ENCODE peak calls at places on chromosomes 4 and X, in eight cellular contexts. W is endodermal cell, U is fibroblast of pulmonary artery, T is fibroblast of lung, G is mammary epithelial cell, O is NB4, D is choroid plexus epithelial cell, I is GM10248. J is an unnamed sample.

GRCh38 chrX:107396235-107396634 is 53.2 kb upstream of the FRMPD3 start:
- DNase-seq in W (no peak), U (no peak), T (no peak), G (no peak), O (no peak), D (no peak), I (no peak), J (no peak)

GRCh38 chrX:134688181-134688580 is 29.9 kb upstream of the PLAC1 start:
- DNase-seq in W (no peak), U (no peak), T (no peak), G (peak), O (no peak), D (no peak), I (no peak), J (no peak)

GRCh38 chrX:254630-255215 is 26.5 kb upstream of the PLCXD1 start:
- DNase-seq in W (peak), U (no peak), T (no peak), G (no peak), O (no peak), D (no peak), I (no peak), J (peak)

GRCh38 chrX:53048169-53049126 is at the start of gene GPR173:
- DNase-seq in W (peak), U (peak), T (peak), G (no peak), O (no peak), D (peak), I (no peak), J (no peak)

GRCh38 chrX:46628406-46629371 is 55.1 kb downstream of the CHST7 start:
- DNase-seq in W (no peak), U (peak), T (peak), G (no peak), O (peak), D (peak), I (peak), J (peak)

GRCh38 chr4:10034136-10034535 is 12.8 kb upstream of the SLC2A9 start:
- DNase-seq in W (peak), U (no peak), T (no peak), G (no peak), O (no peak), D (no peak), I (no peak), J (no peak)

GRCh38 chrX:93875621-93876282 is 201.7 kb downstream of the FAM133A start:
- DNase-seq in W (no peak), U (no peak), T (no peak), G (no peak), O (no peak), D (no peak), I (no peak), J (no peak)

GRCh38 chr4:121226362-121226761 is 62.2 kb upstream of the TNIP3 start:
- DNase-seq in W (no peak), U (no peak), T (no peak), G (peak), O (no peak), D (peak), I (no peak), J (no peak)

GRCh38 chrX:29308726-29309125 is 721.5 kb downstream of the IL1RAPL1 start:
- DNase-seq in W (no peak), U (no peak), T (no peak), G (no peak), O (no peak), D (no peak), I (no peak), J (no peak)

GRCh38 chrX:133670394-133670793 is 255.1 kb upstream of the GPC4 start:
- DNase-seq in W (no peak), U (peak), T (peak), G (peak), O (peak), D (peak), I (peak), J (no peak)

GRCh38 chrX:56736219-56736618 is 7.2 kb downstream of the NBDY start:
- DNase-seq in W (no peak), U (no peak), T (no peak), G (no peak), O (no peak), D (no peak), I (no peak), J (no peak)
- TF ChIP-seq CTCF in W (no peak), U (no peak), T (no peak), G (no peak), O (no peak), D (no peak), I (no peak), J (no peak)

DNA sequence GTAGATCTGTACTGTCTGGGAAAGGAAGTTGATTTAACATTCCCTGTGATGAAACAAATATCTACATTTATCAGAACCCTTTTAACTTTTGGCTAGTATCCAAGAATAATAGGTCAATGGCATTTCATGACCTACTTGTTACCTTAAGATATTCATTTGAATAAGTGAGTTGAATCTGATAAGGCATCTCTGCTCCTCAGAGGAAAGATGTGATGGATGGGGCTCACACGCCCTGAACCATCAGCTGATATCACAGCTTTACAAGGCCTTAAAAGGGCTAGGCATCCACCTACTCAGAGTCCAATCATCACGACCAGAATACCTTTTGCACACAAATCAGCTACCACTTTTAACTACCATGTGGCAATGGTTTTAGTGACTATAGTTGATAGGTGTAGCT is 90.2 kb upstream of the PDLIM3 start:
- DNase-seq in W (no peak), U (no peak), T (no peak), G (no peak), O (no peak), D (no peak), I (no peak), J (no peak)
- TF ChIP-seq CTCF in W (no peak), U (no peak), T (no peak), G (no peak), O (no peak), D (no peak), I (no peak), J (no peak)

GRCh38 chrX:153924149-153924861 is 1.8 kb downstream of the ARHGAP4 start:
- DNase-seq in W (no peak), U (peak), T (peak), G (peak), O (peak), D (peak), I (no peak), J (no peak)

GRCh38 chrX:153921070-153921469 is 5.0 kb downstream of the ARHGAP4 start:
- DNase-seq in W (no peak), U (no peak), T (no peak), G (no peak), O (no peak), D (no peak), I (no peak), J (no peak)

GRCh38 chrX:153921511-153922285 is 4.4 kb downstream of the ARHGAP4 start:
- DNase-seq in W (no peak), U (no peak), T (no peak), G (no peak), O (no peak), D (no peak), I (no peak), J (no peak)

GRCh38 chrX:153922286-153922573 is 3.8 kb downstream of the ARHGAP4 start:
- DNase-seq in W (no peak), U (no peak), T (no peak), G (no peak), O (no peak), D (no peak), I (no peak), J (no peak)

DNA sequence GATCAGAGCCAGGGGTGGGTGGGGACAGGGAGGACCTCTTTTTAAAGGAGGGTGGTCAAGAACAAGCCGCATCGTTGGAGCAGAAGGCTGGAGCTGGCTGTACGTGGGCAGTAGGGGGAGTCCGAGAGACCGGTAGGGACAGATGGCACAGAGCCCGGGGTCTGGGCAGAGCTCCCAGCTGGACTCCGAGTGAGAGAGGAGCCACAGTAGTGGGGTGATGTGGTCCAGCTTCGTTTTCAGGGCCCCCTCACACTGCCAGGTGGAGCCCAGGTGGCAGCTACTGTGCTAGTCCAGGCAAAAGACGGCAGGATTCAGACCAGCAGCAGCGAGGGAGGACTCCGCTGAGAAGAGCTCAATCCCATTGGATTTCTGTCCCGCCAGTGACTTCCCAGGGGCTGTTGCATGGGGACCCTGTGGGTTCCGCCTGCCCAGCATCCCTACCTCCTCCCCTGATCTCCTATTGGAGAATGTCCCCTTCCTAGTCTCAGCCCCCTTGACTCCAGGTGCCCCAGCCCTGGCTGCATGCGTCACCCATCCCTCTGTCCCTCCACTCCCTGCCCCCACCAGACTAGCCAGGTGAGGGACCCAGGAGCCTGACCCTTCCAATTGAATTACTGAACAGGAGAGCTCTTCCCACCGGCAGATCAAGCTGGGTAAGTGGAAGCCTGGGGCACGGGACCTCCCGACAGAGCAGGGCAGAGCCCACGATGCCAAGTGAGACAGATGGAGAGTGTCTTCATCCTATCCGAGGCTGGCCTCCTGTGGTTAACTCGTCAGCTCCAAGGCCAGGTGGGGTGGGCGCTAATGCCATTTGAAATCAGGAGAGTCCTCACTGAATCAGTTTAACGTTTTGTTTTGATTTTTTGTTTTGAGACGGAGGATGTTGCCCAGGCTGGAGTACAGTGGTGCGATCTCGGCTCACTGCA is 2.9 kb downstream of the ARHGAP4 start:
- DNase-seq in W (no peak), U (peak), T (peak), G (peak), O (no peak), D (peak), I (no peak), J (peak)
- TF ChIP-seq CTCF in W (peak), U (peak), T (peak), G (peak), O (no peak), D (peak), I (peak), J (peak)

DNA sequence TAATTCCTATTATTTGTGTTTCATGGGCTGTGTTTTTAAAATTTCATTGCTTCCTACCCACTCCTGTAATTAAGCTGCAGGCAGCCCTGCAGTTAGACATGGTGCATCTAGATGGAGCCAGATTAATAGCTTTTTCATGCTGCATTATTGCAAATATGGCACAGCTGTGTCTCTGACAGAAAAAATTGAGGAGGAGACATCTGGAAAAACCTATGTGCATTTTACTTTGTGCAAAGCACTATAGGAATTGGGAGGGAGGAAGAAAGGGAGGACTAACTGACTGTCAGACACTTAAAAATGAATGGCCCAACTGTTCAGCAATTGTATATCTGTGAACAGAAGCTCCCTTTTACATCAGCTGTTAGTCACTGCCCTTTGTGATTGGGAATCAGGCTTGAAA is 8.1 kb upstream of the RPGR start:
- DNase-seq in W (no peak), U (no peak), T (no peak), G (no peak), O (no peak), D (peak), I (no peak), J (no peak)
- TF ChIP-seq CTCF in W (no peak), U (peak), T (no peak), G (peak), O (no peak), D (peak), I (no peak), J (peak)

DNA sequence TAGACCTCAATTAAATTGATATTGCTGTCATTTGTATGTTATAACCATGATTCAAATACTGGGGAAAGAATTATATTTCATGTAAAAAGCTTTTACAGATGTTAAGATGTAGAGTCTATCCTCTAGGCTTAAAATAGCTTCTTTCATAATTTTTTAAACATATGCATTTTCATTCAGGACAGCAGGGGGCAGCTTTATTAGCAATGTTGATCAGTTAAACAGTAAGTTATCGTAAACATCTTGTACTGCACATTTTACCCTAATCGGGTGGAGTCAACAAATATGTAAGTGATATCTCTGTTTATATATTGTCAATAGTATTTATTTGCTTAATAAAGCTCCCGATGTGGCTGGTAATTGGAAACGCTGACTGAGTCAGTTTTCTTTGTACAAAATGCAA is 142.5 kb upstream of the MED14 start:
- DNase-seq in W (no peak), U (peak), T (peak), G (peak), O (peak), D (peak), I (no peak), J (no peak)
- TF ChIP-seq CTCF in W (no peak), U (peak), T (no peak), G (peak), O (peak), D (peak), I (no peak), J (no peak)

GRCh38 chrX:66110112-66110511 is 53.9 kb upstream of the HEPH start:
- DNase-seq in W (peak), U (peak), T (peak), G (peak), O (peak), D (peak), I (peak), J (no peak)
- TF ChIP-seq CTCF in W (peak), U (peak), T (peak), G (peak), O (peak), D (peak), I (peak), J (peak)

GRCh38 chr4:48269861-48270515 is 350 bp upstream of the TEC start:
- DNase-seq in W (peak), U (peak), T (peak), G (peak), O (peak), D (peak), I (peak), J (peak)
- TF ChIP-seq CTCF in W (peak), U (no peak), T (peak), G (no peak), O (peak), D (peak), I (peak), J (peak)

GRCh38 chr4:25767877-25768475 is 94.8 kb downstream of the SEL1L3 start:
- DNase-seq in W (peak), U (peak), T (peak), G (peak), O (peak), D (peak), I (no peak), J (peak)
- TF ChIP-seq CTCF in W (peak), U (peak), T (peak), G (peak), O (peak), D (peak), I (peak), J (peak)

GRCh38 chr4:110265001-110265400 is 66.6 kb upstream of the ELOVL6 start:
- DNase-seq in W (no peak), U (no peak), T (no peak), G (no peak), O (no peak), D (no peak), I (no peak), J (peak)
- TF ChIP-seq CTCF in W (no peak), U (no peak), T (no peak), G (no peak), O (no peak), D (no peak), I (no peak), J (no peak)

DNA sequence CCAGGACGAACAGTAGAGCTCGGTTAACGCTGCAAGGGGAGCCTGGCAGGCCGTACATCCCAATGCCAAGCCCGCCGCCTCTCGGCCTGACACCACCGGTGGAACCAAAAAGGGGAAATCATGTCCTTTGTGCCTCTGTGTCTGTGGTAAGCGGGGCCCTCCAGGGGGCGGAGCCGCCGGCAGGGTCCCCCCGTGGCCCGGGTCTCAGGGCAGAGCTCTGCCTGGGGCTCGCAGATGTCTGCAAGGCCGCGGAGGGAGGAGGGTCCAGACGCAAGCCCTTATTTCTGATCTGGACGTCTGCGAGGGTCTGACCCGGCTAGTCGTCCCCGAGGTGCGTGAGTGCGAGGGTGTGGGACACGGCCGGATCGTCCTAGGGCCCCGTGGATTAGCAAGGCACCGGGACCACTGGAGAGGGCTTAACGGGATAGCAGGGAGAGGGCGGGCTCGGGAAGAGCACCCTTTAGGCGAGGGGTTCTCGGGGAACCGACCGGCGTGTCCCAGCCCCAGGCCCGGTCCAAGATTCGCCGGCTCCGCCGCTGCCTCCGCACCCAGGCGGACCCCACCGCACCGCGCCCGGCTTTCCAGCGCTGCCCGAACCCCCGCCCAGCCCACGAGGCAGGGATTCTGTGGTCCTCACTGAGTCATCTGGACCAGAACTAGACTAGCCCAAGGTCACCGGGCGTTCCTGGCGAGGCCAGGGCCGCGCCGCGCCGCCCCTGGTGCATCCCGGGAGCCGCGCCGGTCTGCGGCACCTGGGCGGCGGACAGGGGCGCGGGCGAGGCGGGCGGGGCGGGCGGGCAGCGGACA is 858 bp upstream of the FAM193A start:
- DNase-seq in W (peak), U (peak), T (peak), G (no peak), O (peak), D (peak), I (peak), J (peak)
- TF ChIP-seq CTCF in W (peak), U (no peak), T (no peak), G (no peak), O (peak), D (peak), I (peak), J (no peak)